ENCODE peak calls at places on chromosomes 12 and 14, in nine cellular contexts. V, U, F, C, E, H, W, I and L are unnamed samples.

GRCh38 chr12:46386360-46386867 is 13.8 kb upstream of the SLC38A2 start:
- DNase-seq in V (no peak), U (no peak), F (no peak), C (no peak), E (no peak), H (no peak), W (no peak), I (no peak), L (no peak)

GRCh38 chr14:89813485-89814080 is 140.9 kb downstream of the EFCAB11 start:
- DNase-seq in V (no peak), U (no peak), F (no peak), C (no peak), E (no peak), H (no peak), W (no peak), I (peak; percentile 72), L (no peak)

GRCh38 chr12:51911788-51912711 is 4.7 kb downstream of the ACVRL1 start:
- DNase-seq in V (no peak), U (peak; percentile 54), F (no peak), C (no peak), E (peak; percentile 75), H (no peak), W (no peak), I (peak; percentile 70), L (no peak)

GRCh38 chr12:67355428-67356385 is 86.5 kb downstream of the CAND1 start:
- DNase-seq in V (peak; percentile 62), U (peak; percentile 52), F (peak; percentile 51), C (peak; percentile 46), E (no peak), H (no peak), W (no peak), I (peak; percentile 51), L (no peak)

GRCh38 chr12:66563220-66563619 is 115.7 kb downstream of the GRIP1 start:
- DNase-seq in V (no peak), U (no peak), F (no peak), C (no peak), E (no peak), H (no peak), W (no peak), I (no peak), L (no peak)

GRCh38 chr12:109111775-109112491 is 4.5 kb upstream of the ACACB start:
- DNase-seq in V (peak; percentile 42), U (peak; percentile 71), F (no peak), C (peak; percentile 48), E (peak; percentile 68), H (peak; percentile 65), W (peak; percentile 73), I (peak; percentile 89), L (peak; percentile 76)

GRCh38 chr12:52805739-52806138 is 8.2 kb downstream of the KRT4 start:
- DNase-seq in V (no peak), U (no peak), F (no peak), C (no peak), E (no peak), H (no peak), W (no peak), I (no peak), L (no peak)

GRCh38 chr12:108967869-108968540 is 52.9 kb downstream of the SVOP start:
- DNase-seq in V (no peak), U (peak; percentile 35), F (no peak), C (peak; percentile 10), E (no peak), H (no peak), W (no peak), I (no peak), L (no peak)

GRCh38 chr14:73397810-73398209 is 60.5 kb downstream of the NUMB start:
- DNase-seq in V (no peak), U (no peak), F (no peak), C (no peak), E (no peak), H (no peak), W (no peak), I (no peak), L (no peak)

GRCh38 chr14:34700622-34701130 is 13.7 kb downstream of the CFL2 start:
- DNase-seq in V (no peak), U (no peak), F (no peak), C (no peak), E (no peak), H (no peak), W (no peak), I (no peak), L (no peak)
- H3K27ac ChIP-seq in V (no peak overlapping the region), U (no peak overlapping the region), F (no peak overlapping the region), C (no peak overlapping the region), E (no peak overlapping the region), H (no peak overlapping the region), W (peak overlapping the region; percentile 83), I (no peak overlapping the region), L (no peak overlapping the region)

DNA sequence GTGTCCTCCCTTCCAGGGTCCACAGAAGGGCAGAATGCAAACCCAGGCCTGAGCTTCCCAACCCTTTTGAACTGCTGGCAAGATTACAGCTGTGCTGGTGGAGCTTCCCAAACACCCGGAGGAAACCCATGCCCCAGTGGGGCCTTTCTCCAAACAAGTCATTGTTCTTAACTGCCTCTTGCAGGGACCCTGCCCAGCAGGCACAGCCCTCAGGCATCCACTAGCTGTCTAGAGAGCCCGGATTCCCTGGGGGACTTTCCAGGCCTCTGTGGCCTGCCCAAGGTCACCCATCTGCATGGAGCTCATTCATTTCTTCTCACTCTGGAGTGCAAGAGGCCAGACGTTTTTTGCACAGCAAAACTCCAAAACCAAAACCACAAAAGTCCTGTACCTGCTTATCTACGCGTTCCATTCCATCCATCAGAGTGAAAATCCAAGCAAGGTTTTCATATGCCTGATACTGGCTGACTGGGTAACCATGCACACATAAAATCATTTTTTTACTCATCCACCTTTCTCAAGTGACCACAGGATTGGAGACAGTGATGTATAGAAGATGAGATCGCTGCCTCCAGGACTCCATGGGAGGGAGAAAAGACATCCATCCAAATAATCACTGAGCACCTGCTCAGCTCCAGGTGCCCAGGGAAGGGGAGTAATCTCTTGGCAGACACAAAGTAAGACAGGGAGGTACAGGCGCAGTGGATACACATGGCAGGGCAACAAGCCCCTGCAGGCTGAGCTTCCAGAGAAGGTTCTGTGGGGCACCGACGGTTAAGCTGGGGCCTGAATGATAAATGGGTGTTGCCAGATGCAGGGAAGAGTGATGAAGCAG is 17.2 kb upstream of the BDKRB2 start:
- DNase-seq in V (no peak), U (no peak), F (no peak), C (no peak), E (no peak), H (no peak), W (no peak), I (no peak), L (no peak)
- H3K27ac ChIP-seq in V (no peak overlapping the region), U (no peak overlapping the region), F (no peak overlapping the region), C (no peak overlapping the region), E (no peak overlapping the region), H (no peak overlapping the region), W (no peak overlapping the region), I (no peak overlapping the region), L (no peak overlapping the region)

GRCh38 chr14:91088585-91088984 is 25.3 kb upstream of the DGLUCY start:
- DNase-seq in V (no peak), U (no peak), F (no peak), C (no peak), E (no peak), H (no peak), W (no peak), I (no peak), L (peak; percentile 46)
- H3K27ac ChIP-seq in V (no peak overlapping the region), U (no peak overlapping the region), F (no peak overlapping the region), C (no peak overlapping the region), E (no peak overlapping the region), H (no peak overlapping the region), W (no peak overlapping the region), I (no peak overlapping the region), L (peak overlapping the region; percentile 84)

GRCh38 chr12:105766029-105766428 is 372.7 kb downstream of the NUAK1 start:
- DNase-seq in V (no peak), U (no peak), F (no peak), C (no peak), E (no peak), H (no peak), W (no peak), I (no peak), L (no peak)

GRCh38 chr12:105773501-105773900 is 365.3 kb downstream of the NUAK1 start:
- DNase-seq in V (no peak), U (no peak), F (no peak), C (no peak), E (no peak), H (no peak), W (no peak), I (no peak), L (no peak)

GRCh38 chr12:105765053-105766019 is 373.4 kb downstream of the NUAK1 start:
- DNase-seq in V (no peak), U (no peak), F (no peak), C (no peak), E (no peak), H (no peak), W (no peak), I (no peak), L (no peak)

GRCh38 chr12:105774037-105774436 is 364.7 kb downstream of the NUAK1 start:
- DNase-seq in V (no peak), U (no peak), F (no peak), C (no peak), E (no peak), H (no peak), W (no peak), I (no peak), L (no peak)

GRCh38 chr12:105769486-105769885 is 369.3 kb downstream of the NUAK1 start:
- DNase-seq in V (no peak), U (no peak), F (no peak), C (no peak), E (no peak), H (no peak), W (no peak), I (no peak), L (no peak)
- H3K27ac ChIP-seq in V (no peak overlapping the region), U (no peak overlapping the region), F (no peak overlapping the region), C (no peak overlapping the region), E (no peak overlapping the region), H (no peak overlapping the region), W (no peak overlapping the region), I (no peak overlapping the region), L (no peak overlapping the region)